ENCODE peak calls at places on chromosomes 3 and 15, in eight cellular contexts. B is AG09309; F is GM23248; H is stimulated activated CD4-positive, alpha-beta T cell treated with anti-CD3 and anti-CD28 coated beads, Interleukin-2, amount 100 ng/mL, for 48 hours; D is sciatic nerve; Z is RWPE1; I is SW 1271; V is NCI-H460. L is an unnamed sample.

GRCh38 chr15:98599911-98600685 is 48.2 kb upstream of the IGF1R start:
- DNase-seq in I (no peak), Z (peak), F (no peak), V (no peak), B (peak), H (peak), D (peak), L (no peak)

GRCh38 chr3:141386611-141387110 is 18.4 kb downstream of the ZBTB38 start:
- DNase-seq in F (peak), D (no peak), Z (no peak), B (no peak), V (peak), I (no peak), H (no peak), L (no peak)

GRCh38 chr15:88219623-88220022 is 36.9 kb downstream of the NTRK3 start:
- DNase-seq in F (no peak), B (no peak), H (no peak), I (no peak), V (no peak), Z (no peak), D (no peak), L (no peak)

GRCh38 chr3:172074578-172074977 is 35.2 kb downstream of the FNDC3B start:
- DNase-seq in I (no peak), V (no peak), Z (no peak), H (no peak), B (no peak), F (no peak), D (no peak), L (no peak)

GRCh38 chr3:160291290-160291908 is 66.2 kb downstream of the C3orf80 start:
- DNase-seq in H (no peak), V (no peak), I (no peak), F (no peak), B (no peak), Z (no peak), D (no peak), L (no peak)

GRCh38 chr3:47802734-47803477 is at the start of gene DHX30:
- DNase-seq in V (peak), D (peak), B (no peak), F (peak), H (peak), Z (peak), I (peak), L (no peak)

GRCh38 chr3:120908030-120908802 is at the start of gene STXBP5L:
- DNase-seq in I (peak), Z (peak), H (peak), F (peak), D (peak), B (no peak), V (peak), L (no peak)

GRCh38 chr3:143090486-143090885 is 29.1 kb upstream of the CHST2 start:
- DNase-seq in Z (no peak), H (no peak), F (no peak), D (no peak), V (no peak), I (no peak), B (no peak), L (no peak)

GRCh38 chr3:43378066-43378935 is 92.0 kb downstream of the SNRK start:
- DNase-seq in F (peak), V (peak), Z (peak), D (no peak), I (no peak), H (peak), B (no peak), L (no peak)

GRCh38 chr3:184685646-184686045 is 26.2 kb downstream of the MAGEF1 start:
- DNase-seq in V (no peak), B (no peak), I (no peak), F (no peak), D (no peak), H (no peak), Z (no peak), L (no peak)

GRCh38 chr3:67688231-67688630 is 33.8 kb upstream of the SUCLG2 start:
- DNase-seq in F (no peak), V (no peak), D (no peak), Z (no peak), H (no peak), B (no peak), I (no peak), L (no peak)

GRCh38 chr3:142964150-142964498 is 650 bp upstream of the PAQR9 start:
- DNase-seq in D (no peak), V (no peak), Z (no peak), F (peak), H (no peak), B (no peak), I (no peak), L (no peak)

GRCh38 chr15:91780387-91780786 is 73.1 kb upstream of the SLCO3A1 start:
- DNase-seq in Z (no peak), H (no peak), B (no peak), F (no peak), D (no peak), V (no peak), I (no peak), L (no peak)

GRCh38 chr3:98966862-98967554 is 65.5 kb upstream of the DCBLD2 start:
- DNase-seq in H (no peak), I (no peak), D (no peak), B (no peak), F (peak), V (no peak), Z (peak), L (no peak)

GRCh38 chr3:172938788-172939187 is 188.3 kb downstream of the ECT2 start:
- DNase-seq in H (no peak), I (no peak), Z (no peak), D (no peak), F (no peak), B (no peak), V (no peak), L (no peak)

GRCh38 chr3:51591231-51591630 is 52.7 kb downstream of the RAD54L2 start:
- DNase-seq in B (no peak), D (no peak), I (no peak), V (no peak), Z (no peak), H (no peak), F (peak), L (peak)

GRCh38 chr15:67571643-67572415 is 29.3 kb downstream of the MAP2K5 start:
- DNase-seq in D (no peak), B (no peak), H (no peak), V (no peak), Z (no peak), I (no peak), F (no peak), L (no peak)

GRCh38 chr15:74808840-74809229 is 3.8 kb upstream of the LMAN1L start:
- DNase-seq in B (no peak), Z (no peak), V (no peak), F (no peak), I (no peak), H (no peak), D (no peak), L (no peak)

GRCh38 chr3:118637866-118638265 is 396.8 kb downstream of the IGSF11 start:
- DNase-seq in B (no peak), F (no peak), D (no peak), Z (peak), V (no peak), I (no peak), H (no peak), L (no peak)

GRCh38 chr15:81330351-81331085 is 6.6 kb upstream of the STARD5 start:
- DNase-seq in Z (no peak), D (no peak), B (no peak), H (no peak), V (no peak), F (peak), I (no peak), L (no peak)

GRCh38 chr3:30643763-30644462 is 37.5 kb downstream of the TGFBR2 start:
- DNase-seq in B (no peak), V (no peak), Z (no peak), I (no peak), D (no peak), H (no peak), F (no peak), L (no peak)

GRCh38 chr15:100191161-100191560 is 150.6 kb downstream of the ADAMTS17 start:
- DNase-seq in B (no peak), H (no peak), I (no peak), Z (no peak), V (no peak), F (no peak), D (peak), L (no peak)

GRCh38 chr3:141625506-141625905 is 112.6 kb upstream of the RNF7 start:
- DNase-seq in B (no peak), V (no peak), H (no peak), F (peak), Z (peak), I (no peak), D (no peak), L (no peak)

GRCh38 chr3:81581966-81582599 is 179.4 kb downstream of the GBE1 start:
- DNase-seq in Z (peak), H (no peak), D (peak), I (no peak), B (no peak), V (peak), F (peak), L (no peak)

GRCh38 chr15:22806664-22807063 is 20.2 kb downstream of the NIPA1 start:
- DNase-seq in Z (no peak), H (no peak), I (no peak), B (no peak), D (no peak), V (no peak), F (no peak), L (no peak)